ENCODE peak calls at places on chromosomes 6 and 20, in ten cellular contexts. E, K, O, Y, S, T, B, R, X and Z are unnamed samples. For H3K27me3, the result is how much of the 10 kb centered on the place peaks cover.

GRCh38 chr20:35617397-35618031 is 1.9 kb downstream of the SPAG4 start:
- DNase-seq in K (peak), S (peak), E (peak), R (no peak), B (peak), Y (peak), T (peak), X (peak), O (peak), Z (peak)

GRCh38 chr6:20877008-20877937 is 343.0 kb downstream of the CDKAL1 start:
- DNase-seq in O (peak), Y (peak), B (no peak), E (peak), X (peak), K (peak), S (peak), T (no peak), R (peak), Z (no peak)

GRCh38 chr20:38321959-38322598 is 18.1 kb downstream of the BPI start:
- DNase-seq in X (no peak), Y (peak), S (peak), R (peak), O (peak), K (peak), B (peak), E (peak), T (peak), Z (peak)

GRCh38 chr6:73455865-73456629 is 4.0 kb upstream of the CGAS start:
- DNase-seq in T (no peak), S (peak), K (peak), R (no peak), Y (no peak), B (no peak), E (peak), X (no peak), O (no peak), Z (no peak)

GRCh38 chr6:26126394-26127221 is 39.4 kb downstream of the HFE start:
- DNase-seq in K (no peak), R (no peak), T (no peak), B (no peak), X (no peak), E (no peak), Y (peak), S (peak), O (no peak), Z (no peak)

GRCh38 chr20:36120991-36121390 is 33.5 kb upstream of the EPB41L1 start:
- DNase-seq in R (no peak), T (peak), E (no peak), B (no peak), Y (no peak), O (no peak), S (no peak), K (no peak), X (no peak), Z (no peak)

GRCh38 chr6:136112262-136112661 is 137.8 kb downstream of the MTFR2 start:
- DNase-seq in K (no peak), B (no peak), Y (no peak), X (no peak), R (no peak), O (no peak), T (no peak), S (no peak), E (no peak), Z (no peak)

GRCh38 chr6:115360602-115361325 is 699.9 kb downstream of the FRK start:
- DNase-seq in E (no peak), O (no peak), X (no peak), T (no peak), S (no peak), Y (no peak), R (no peak), B (no peak), K (no peak), Z (no peak)

GRCh38 chr6:119979862-119980261 is 630.3 kb upstream of the MAN1A1 start:
- DNase-seq in Y (no peak), X (no peak), T (peak), E (peak), O (no peak), K (peak), S (peak), B (no peak), R (no peak), Z (no peak)

GRCh38 chr6:137414599-137414998 is 79.6 kb downstream of the OLIG3 start:
- DNase-seq in K (no peak), X (no peak), S (no peak), O (no peak), R (no peak), B (no peak), Y (no peak), E (no peak), T (no peak), Z (no peak)

GRCh38 chr6:26233608-26234420 is 131.2 kb upstream of the BTN3A2 start:
- DNase-seq in B (no peak), Y (peak), R (no peak), O (peak), S (peak), X (peak), K (peak), E (peak), T (peak), Z (peak)

GRCh38 chr6:150907385-150907784 is 41.9 kb downstream of the MTHFD1L start:
- DNase-seq in R (no peak), Y (no peak), T (no peak), O (no peak), S (no peak), B (no peak), X (no peak), K (no peak), E (peak), Z (no peak)

GRCh38 chr6:134103004-134103403 is 50.6 kb upstream of the SLC2A12 start:
- DNase-seq in S (no peak), K (no peak), O (no peak), R (no peak), Y (no peak), B (no peak), T (no peak), X (peak), E (no peak), Z (no peak)

GRCh38 chr6:3205913-3206312 is 21.5 kb downstream of the TUBB2B start:
- DNase-seq in R (peak), K (peak), E (peak), S (peak), Y (peak), T (no peak), B (no peak), O (no peak), X (no peak), Z (no peak)

GRCh38 chr20:58628491-58629212 is 22.4 kb upstream of the STX16 start:
- DNase-seq in Y (no peak), E (no peak), O (no peak), K (no peak), R (no peak), B (no peak), X (no peak), T (no peak), S (no peak), Z (no peak)

GRCh38 chr20:9989066-9989724 is 45.6 kb upstream of the ANKEF1 start:
- DNase-seq in Y (peak), B (no peak), T (no peak), S (peak), K (peak), R (no peak), O (no peak), X (no peak), E (peak), Z (no peak)

GRCh38 chr6:10598084-10598960 is 77.2 kb downstream of the GCNT2 start:
- DNase-seq in S (no peak), Y (no peak), E (no peak), T (no peak), O (no peak), X (no peak), R (no peak), B (no peak), K (no peak), Z (no peak)

GRCh38 chr6:90284236-90284744 is 12.4 kb downstream of the BACH2 start:
- DNase-seq in B (no peak), O (peak), R (peak), E (peak), S (peak), T (no peak), X (no peak), K (peak), Y (peak), Z (no peak)

GRCh38 chr6:108619431-108620197 is 58.9 kb downstream of the FOXO3 start:
- DNase-seq in E (no peak), O (no peak), T (no peak), X (no peak), S (peak), K (peak), B (no peak), Y (no peak), R (no peak), Z (no peak)

GRCh38 chr20:49646528-49646927 is 67.2 kb downstream of the B4GALT5 start:
- DNase-seq in R (no peak), X (no peak), K (no peak), T (no peak), S (no peak), Y (no peak), B (no peak), O (no peak), E (no peak), Z (no peak)

GRCh38 chr6:37783831-37784584 is 35.5 kb upstream of the ZFAND3 start:
- DNase-seq in E (peak), X (peak), T (peak), R (no peak), K (peak), B (no peak), O (peak), Y (no peak), S (no peak), Z (peak)

GRCh38 chr20:19969507-19970255 is 47.5 kb upstream of the NAA20 start:
- DNase-seq in E (peak), X (no peak), O (no peak), R (no peak), T (no peak), B (no peak), K (no peak), Y (no peak), S (no peak), Z (no peak)

GRCh38 chr20:42308980-42309524 is 690.9 kb upstream of the CHD6 start:
- DNase-seq in T (peak), Y (no peak), O (no peak), E (no peak), X (no peak), S (no peak), K (no peak), R (no peak), B (peak), Z (no peak)

GRCh38 chr6:47168176-47168575 is 126.0 kb upstream of the ADGRF1 start:
- DNase-seq in B (no peak), E (peak), O (peak), K (peak), T (no peak), R (peak), S (peak), X (peak), Y (peak), Z (peak)

GRCh38 chr6:14875678-14876063 is 370.2 kb upstream of the JARID2 start:
- DNase-seq in S (no peak), X (no peak), T (no peak), K (no peak), Y (no peak), B (no peak), R (no peak), O (no peak), E (no peak), Z (no peak)

GRCh38 chr6:95593025-95593424 is 15.7 kb downstream of the MANEA start:
- DNase-seq in R (no peak), X (peak), K (no peak), S (no peak), O (no peak), E (no peak), Y (no peak), B (no peak), T (no peak), Z (no peak)

GRCh38 chr20:41560971-41561370 is 57.2 kb downstream of the CHD6 start:
- DNase-seq in S (no peak), Y (no peak), R (no peak), T (no peak), E (no peak), B (no peak), X (no peak), O (no peak), K (no peak), Z (no peak)

GRCh38 chr6:129774697-129775447 is 64.9 kb upstream of the ARHGAP18 start:
- DNase-seq in R (peak), E (peak), X (peak), O (peak), Y (peak), B (peak), S (peak), K (peak), T (peak), Z (peak)

GRCh38 chr6:27591660-27592059 is 118.8 kb upstream of the ZNF184 start:
- DNase-seq in T (peak), O (no peak), X (no peak), R (no peak), K (peak), B (no peak), E (peak), S (peak), Y (peak), Z (no peak)

GRCh38 chr20:48635791-48636267 is 192.0 kb downstream of the PREX1 start:
- DNase-seq in K (peak), R (no peak), T (peak), X (no peak), Y (no peak), B (peak), O (no peak), E (peak), S (peak), Z (peak)

GRCh38 chr20:53934421-53935352 is 135.7 kb downstream of the BCAS1 start:
- DNase-seq in X (no peak), E (peak), S (peak), B (no peak), R (no peak), O (peak), T (peak), Y (peak), K (peak), Z (peak)

GRCh38 chr6:141513830-141514229 is 618.9 kb upstream of the GJE1 start:
- DNase-seq in R (no peak), K (peak), S (no peak), O (no peak), B (no peak), X (no peak), T (no peak), Y (no peak), E (peak), Z (no peak)

GRCh38 chr6:44439270-44440045 is 52.0 kb downstream of the CDC5L start:
- DNase-seq in O (no peak), S (peak), E (peak), B (no peak), Y (peak), X (no peak), T (no peak), K (peak), R (peak), Z (no peak)

GRCh38 chr20:64111841-64112641 is 4.7 kb upstream of the NPBWR2 start:
- DNase-seq in E (no peak), X (peak), S (no peak), K (no peak), Y (no peak), R (no peak), T (peak), O (no peak), B (no peak), Z (no peak)

GRCh38 chr6:100620085-100620484 is 155.4 kb upstream of the SIM1 start:
- DNase-seq in E (peak), T (no peak), O (no peak), S (peak), K (peak), R (peak), X (no peak), B (no peak), Y (peak), Z (no peak)

GRCh38 chr6:126268087-126268486 is 71.8 kb upstream of the CENPW start:
- DNase-seq in Y (no peak), T (no peak), E (no peak), O (peak), R (no peak), S (no peak), B (no peak), X (no peak), K (no peak), Z (no peak)

GRCh38 chr20:47464380-47465101 is 37.1 kb upstream of the NCOA3 start:
- DNase-seq in Y (peak), B (no peak), T (peak), E (peak), S (peak), X (peak), O (peak), K (peak), R (peak), Z (peak)

GRCh38 chr20:62817975-62818591 is 1.2 kb downstream of the COL9A3 start:
- DNase-seq in Y (no peak), S (no peak), K (no peak), E (no peak), B (no peak), T (no peak), X (no peak), R (no peak), O (no peak), Z (no peak)
- H3K27me3 ChIP-seq in Y (under half), S (under half), K (under half), E (under half), B (under half), T (under half), X (half or more), R (under half), O (under half), Z (under half)

GRCh38 chr6:42046491-42047219 is 3.7 kb upstream of the TAF8 start:
- DNase-seq in O (no peak), K (peak), T (no peak), X (no peak), Y (peak), R (no peak), S (peak), B (no peak), E (peak), Z (no peak)
- H3K4me3 ChIP-seq in O (peak), K (no peak), T (no peak), X (peak), Y (no peak), R (no peak), S (no peak), B (no peak), E (no peak), Z (peak)

GRCh38 chr6:24016857-24017256 is 109.2 kb upstream of the NRSN1 start:
- DNase-seq in B (no peak), R (no peak), E (no peak), Y (no peak), O (no peak), S (no peak), K (no peak), X (no peak), T (no peak), Z (no peak)
- H3K27me3 ChIP-seq in B (under half), R (under half), E (under half), Y (under half), O (under half), S (under half), K (under half), X (under half), T (under half), Z (under half)

GRCh38 chr20:62378215-62378614 is 8.7 kb upstream of the RPS21 start:
- DNase-seq in O (no peak), T (no peak), Y (no peak), K (no peak), X (no peak), E (no peak), S (no peak), R (no peak), B (no peak), Z (no peak)
- H3K4me3 ChIP-seq in O (no peak), T (no peak), Y (no peak), K (no peak), X (no peak), E (no peak), S (no peak), R (no peak), B (no peak), Z (no peak)

DNA sequence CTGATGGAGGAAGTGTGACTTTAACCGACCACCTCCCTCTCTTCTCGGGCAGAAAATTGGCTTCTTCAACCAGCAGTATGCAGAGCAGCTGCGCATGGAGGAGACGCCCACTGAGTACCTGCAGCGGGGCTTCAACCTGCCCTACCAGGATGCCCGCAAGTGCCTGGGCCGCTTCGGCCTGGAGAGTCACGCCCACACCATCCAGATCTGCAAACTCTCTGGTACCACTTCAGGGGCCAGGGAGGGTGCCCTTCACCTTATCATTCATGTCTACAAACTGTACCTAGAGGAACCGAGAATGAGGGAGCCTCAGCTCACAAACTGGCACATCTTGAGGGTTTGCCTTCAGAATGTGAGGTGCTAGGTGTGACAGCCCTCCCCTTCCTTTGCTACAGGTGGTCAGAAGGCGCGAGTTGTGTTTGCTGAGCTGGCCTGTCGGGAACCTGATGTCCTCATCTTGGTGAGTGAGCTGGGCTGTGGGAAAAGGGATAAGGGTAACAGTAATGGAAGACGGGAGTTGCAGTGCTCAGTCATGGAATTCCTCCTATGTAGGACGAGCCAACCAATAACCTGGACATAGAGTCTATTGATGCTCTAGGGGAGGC is 18.6 kb downstream of the ABCF1 start:
- DNase-seq in R (no peak), O (no peak), B (no peak), T (no peak), E (no peak), S (no peak), Y (no peak), K (no peak), X (no peak), Z (no peak)
- H3K27me3 ChIP-seq in R (under half), O (under half), B (under half), T (under half), E (under half), S (under half), Y (under half), K (under half), X (under half), Z (under half)